ENCODE peak calls at places on chromosome 18, in five cellular contexts. One of them, this sample, is unnamed.

GRCh38 chr18:79903071-79903635 is 48.3 kb downstream of the SLC66A2 start:
- DNase-seq in Karpas-422: no peak
- DNase-seq in A549: no peak
- DNase-seq in breast epithelium: no peak
- DNase-seq in fibroblast of lung: no peak
- DNase-seq in this sample: no peak

GRCh38 chr18:72830109-72830508 is 37.7 kb downstream of the NETO1 start:
- DNase-seq in Karpas-422: peak; percentile 53
- DNase-seq in A549: no peak
- DNase-seq in breast epithelium: no peak
- DNase-seq in fibroblast of lung: no peak
- DNase-seq in this sample: peak; percentile 8

GRCh38 chr18:32010124-32010745 is 8.4 kb upstream of the RNF125 start:
- DNase-seq in Karpas-422: no peak
- DNase-seq in A549: no peak
- DNase-seq in breast epithelium: no peak
- DNase-seq in fibroblast of lung: no peak
- DNase-seq in this sample: no peak

GRCh38 chr18:46283268-46283667 is 179.1 kb downstream of the HAUS1 start:
- DNase-seq in Karpas-422: no peak
- DNase-seq in A549: no peak
- DNase-seq in breast epithelium: no peak
- DNase-seq in fibroblast of lung: no peak
- DNase-seq in this sample: no peak

GRCh38 chr18:48408727-48409590 is at the start of gene ZBTB7C:
- DNase-seq in Karpas-422: no peak
- DNase-seq in A549: no peak
- DNase-seq in breast epithelium: no peak
- DNase-seq in fibroblast of lung: no peak
- DNase-seq in this sample: no peak

GRCh38 chr18:2821695-2822094 is 25.1 kb upstream of the EMILIN2 start:
- DNase-seq in Karpas-422: no peak
- DNase-seq in A549: no peak
- DNase-seq in breast epithelium: no peak
- DNase-seq in fibroblast of lung: no peak
- DNase-seq in this sample: no peak

GRCh38 chr18:47767699-47768098 is 162.8 kb downstream of the SMAD2 start:
- DNase-seq in Karpas-422: peak; percentile 47
- DNase-seq in A549: no peak
- DNase-seq in breast epithelium: no peak
- DNase-seq in fibroblast of lung: no peak
- DNase-seq in this sample: no peak

GRCh38 chr18:56889621-56890020 is 238.5 kb downstream of the WDR7 start:
- DNase-seq in Karpas-422: no peak
- DNase-seq in A549: no peak
- DNase-seq in breast epithelium: no peak
- DNase-seq in fibroblast of lung: no peak
- DNase-seq in this sample: no peak

GRCh38 chr18:6884944-6885343 is 155.4 kb downstream of the ARHGAP28 start:
- DNase-seq in Karpas-422: no peak
- DNase-seq in A549: no peak
- DNase-seq in breast epithelium: no peak
- DNase-seq in fibroblast of lung: peak; percentile 62
- DNase-seq in this sample: no peak

GRCh38 chr18:22509423-22509822 is 91.7 kb upstream of the CTAGE1 start:
- DNase-seq in Karpas-422: no peak
- DNase-seq in A549: no peak
- DNase-seq in breast epithelium: no peak
- DNase-seq in fibroblast of lung: no peak
- DNase-seq in this sample: no peak

GRCh38 chr18:47754311-47755101 is 176.0 kb downstream of the SMAD2 start:
- DNase-seq in Karpas-422: peak; percentile 85
- DNase-seq in A549: peak; percentile 26
- DNase-seq in breast epithelium: no peak
- DNase-seq in fibroblast of lung: no peak
- DNase-seq in this sample: peak; percentile 55

GRCh38 chr18:53795610-53796009 is 428.9 kb downstream of the MBD2 start:
- DNase-seq in Karpas-422: no peak
- DNase-seq in A549: no peak
- DNase-seq in breast epithelium: no peak
- DNase-seq in fibroblast of lung: peak; percentile 0
- DNase-seq in this sample: no peak

GRCh38 chr18:12904012-12904516 is 20.0 kb upstream of the PTPN2 start:
- DNase-seq in Karpas-422: no peak
- DNase-seq in A549: no peak
- DNase-seq in breast epithelium: no peak
- DNase-seq in fibroblast of lung: peak; percentile 50
- DNase-seq in this sample: no peak

GRCh38 chr18:45958730-45959129 is 8.4 kb downstream of the EPG5 start:
- DNase-seq in Karpas-422: no peak
- DNase-seq in A549: no peak
- DNase-seq in breast epithelium: no peak
- DNase-seq in fibroblast of lung: no peak
- DNase-seq in this sample: no peak

GRCh38 chr18:47931707-47932103 is 1.2 kb upstream of the SMAD2 start:
- DNase-seq in Karpas-422: peak; percentile 86
- DNase-seq in A549: no peak
- DNase-seq in breast epithelium: peak; percentile 28
- DNase-seq in fibroblast of lung: peak; percentile 34
- DNase-seq in this sample: peak; percentile 62

GRCh38 chr18:22088029-22088428 is 81.4 kb upstream of the GATA6 start:
- DNase-seq in Karpas-422: no peak
- DNase-seq in A549: no peak
- DNase-seq in breast epithelium: peak; percentile 28
- DNase-seq in fibroblast of lung: no peak
- DNase-seq in this sample: no peak

GRCh38 chr18:27609221-27609620 is 424.1 kb upstream of the CHST9 start:
- DNase-seq in Karpas-422: no peak
- DNase-seq in A549: no peak
- DNase-seq in breast epithelium: no peak
- DNase-seq in fibroblast of lung: no peak
- DNase-seq in this sample: no peak

GRCh38 chr18:31579375-31579774 is 12.3 kb upstream of the TTR start:
- DNase-seq in Karpas-422: no peak
- DNase-seq in A549: no peak
- DNase-seq in breast epithelium: no peak
- DNase-seq in fibroblast of lung: no peak
- DNase-seq in this sample: no peak

GRCh38 chr18:61957801-61958516 is 65.2 kb upstream of the RNF152 start:
- DNase-seq in Karpas-422: no peak
- DNase-seq in A549: no peak
- DNase-seq in breast epithelium: no peak
- DNase-seq in fibroblast of lung: no peak
- DNase-seq in this sample: no peak

GRCh38 chr18:31498450-31499156 is 626 bp downstream of the DSG2 start:
- DNase-seq in Karpas-422: no peak
- DNase-seq in A549: no peak
- DNase-seq in breast epithelium: no peak
- DNase-seq in fibroblast of lung: no peak
- DNase-seq in this sample: peak; percentile 3

GRCh38 chr18:11310476-11311086 is 161.2 kb upstream of the PIEZO2 start:
- DNase-seq in Karpas-422: peak; percentile 81
- DNase-seq in A549: peak; percentile 13
- DNase-seq in breast epithelium: no peak
- DNase-seq in fibroblast of lung: peak; percentile 62
- DNase-seq in this sample: peak; percentile 66

GRCh38 chr18:75473316-75473715 is 45.8 kb upstream of the SMIM21 start:
- DNase-seq in Karpas-422: no peak
- DNase-seq in A549: no peak
- DNase-seq in breast epithelium: no peak
- DNase-seq in fibroblast of lung: no peak
- DNase-seq in this sample: peak; percentile 60

GRCh38 chr18:44911260-44911659 is 230.6 kb downstream of the SETBP1 start:
- DNase-seq in Karpas-422: no peak
- DNase-seq in A549: no peak
- DNase-seq in breast epithelium: no peak
- DNase-seq in fibroblast of lung: no peak
- DNase-seq in this sample: no peak

GRCh38 chr18:22674300-22674699 is 256.6 kb upstream of the CTAGE1 start:
- DNase-seq in Karpas-422: no peak
- DNase-seq in A549: peak; percentile 36
- DNase-seq in breast epithelium: no peak
- DNase-seq in fibroblast of lung: peak; percentile 88
- DNase-seq in this sample: no peak

GRCh38 chr18:11553098-11553940 is 56.1 kb upstream of the SLC35G4 start:
- DNase-seq in Karpas-422: peak; percentile 85
- DNase-seq in A549: peak; percentile 35
- DNase-seq in breast epithelium: no peak
- DNase-seq in fibroblast of lung: peak; percentile 68
- DNase-seq in this sample: peak; percentile 13

GRCh38 chr18:67410075-67410474 is 106.4 kb downstream of the DSEL start:
- DNase-seq in Karpas-422: no peak
- DNase-seq in A549: no peak
- DNase-seq in breast epithelium: no peak
- DNase-seq in fibroblast of lung: peak; percentile 21
- DNase-seq in this sample: no peak

GRCh38 chr18:74146756-74147155 is 878 bp downstream of the FBXO15 start:
- DNase-seq in Karpas-422: no peak
- DNase-seq in A549: no peak
- DNase-seq in breast epithelium: no peak
- DNase-seq in fibroblast of lung: peak; percentile 3
- DNase-seq in this sample: no peak

GRCh38 chr18:3982541-3982940 is 472.6 kb downstream of the DLGAP1 start:
- DNase-seq in Karpas-422: no peak
- DNase-seq in A549: no peak
- DNase-seq in breast epithelium: no peak
- DNase-seq in fibroblast of lung: peak; percentile 30
- DNase-seq in this sample: no peak

GRCh38 chr18:3983351-3983969 is 471.6 kb downstream of the DLGAP1 start:
- DNase-seq in Karpas-422: no peak
- DNase-seq in A549: peak; percentile 7
- DNase-seq in breast epithelium: no peak
- DNase-seq in fibroblast of lung: peak; percentile 81
- DNase-seq in this sample: no peak

GRCh38 chr18:3985664-3986063 is 469.4 kb downstream of the DLGAP1 start:
- DNase-seq in Karpas-422: no peak
- DNase-seq in A549: no peak
- DNase-seq in breast epithelium: no peak
- DNase-seq in fibroblast of lung: peak; percentile 92
- DNase-seq in this sample: no peak

GRCh38 chr18:3985030-3985429 is 470.1 kb downstream of the DLGAP1 start:
- DNase-seq in Karpas-422: no peak
- DNase-seq in A549: no peak
- DNase-seq in breast epithelium: no peak
- DNase-seq in fibroblast of lung: peak; percentile 34
- DNase-seq in this sample: no peak

GRCh38 chr18:3984163-3984757 is 470.8 kb downstream of the DLGAP1 start:
- DNase-seq in Karpas-422: no peak
- DNase-seq in A549: no peak
- DNase-seq in breast epithelium: no peak
- DNase-seq in fibroblast of lung: no peak
- DNase-seq in this sample: no peak
- H3K27ac ChIP-seq in Karpas-422: no peak overlapping the region
- H3K27ac ChIP-seq in A549: peak overlapping the region; percentile 87
- H3K27ac ChIP-seq in breast epithelium: no peak overlapping the region
- H3K27ac ChIP-seq in fibroblast of lung: peak overlapping the region; percentile 40
- H3K27ac ChIP-seq in this sample: no peak overlapping the region

GRCh38 chr18:35736696-35737095 is 155.2 kb downstream of the GALNT1 start:
- DNase-seq in Karpas-422: no peak
- DNase-seq in A549: no peak
- DNase-seq in breast epithelium: no peak
- DNase-seq in fibroblast of lung: no peak
- DNase-seq in this sample: no peak

GRCh38 chr18:35745814-35746213 is 164.3 kb downstream of the GALNT1 start:
- DNase-seq in Karpas-422: no peak
- DNase-seq in A549: no peak
- DNase-seq in breast epithelium: no peak
- DNase-seq in fibroblast of lung: no peak
- DNase-seq in this sample: no peak

GRCh38 chr18:35739778-35740177 is 158.2 kb downstream of the GALNT1 start:
- DNase-seq in Karpas-422: no peak
- DNase-seq in A549: no peak
- DNase-seq in breast epithelium: no peak
- DNase-seq in fibroblast of lung: no peak
- DNase-seq in this sample: no peak

GRCh38 chr18:35740616-35741015 is 159.1 kb downstream of the GALNT1 start:
- DNase-seq in Karpas-422: no peak
- DNase-seq in A549: no peak
- DNase-seq in breast epithelium: no peak
- DNase-seq in fibroblast of lung: no peak
- DNase-seq in this sample: no peak
- H3K4me3 ChIP-seq in Karpas-422: no peak overlapping the region
- H3K4me3 ChIP-seq in A549: no peak overlapping the region
- H3K4me3 ChIP-seq in breast epithelium: no peak overlapping the region
- H3K4me3 ChIP-seq in fibroblast of lung: no peak overlapping the region
- H3K4me3 ChIP-seq in this sample: no peak overlapping the region

GRCh38 chr18:63216497-63216896 is 103.1 kb downstream of the BCL2 start:
- DNase-seq in Karpas-422: no peak
- DNase-seq in A549: no peak
- DNase-seq in breast epithelium: no peak
- DNase-seq in fibroblast of lung: no peak
- DNase-seq in this sample: no peak
- H3K27ac ChIP-seq in Karpas-422: peak overlapping the region; percentile 48
- H3K27ac ChIP-seq in A549: no peak overlapping the region
- H3K27ac ChIP-seq in breast epithelium: peak overlapping the region; percentile 29
- H3K27ac ChIP-seq in fibroblast of lung: no peak overlapping the region
- H3K27ac ChIP-seq in this sample: no peak overlapping the region

GRCh38 chr18:77098554-77099174 is 33.9 kb downstream of the MBP start:
- DNase-seq in Karpas-422: no peak
- DNase-seq in A549: no peak
- DNase-seq in breast epithelium: no peak
- DNase-seq in fibroblast of lung: peak; percentile 33
- DNase-seq in this sample: no peak

GRCh38 chr18:77096031-77096371 is 36.6 kb downstream of the MBP start:
- DNase-seq in Karpas-422: no peak
- DNase-seq in A549: no peak
- DNase-seq in breast epithelium: no peak
- DNase-seq in fibroblast of lung: no peak
- DNase-seq in this sample: no peak

GRCh38 chr18:77095356-77096030 is 37.1 kb downstream of the MBP start:
- DNase-seq in Karpas-422: no peak
- DNase-seq in A549: no peak
- DNase-seq in breast epithelium: no peak
- DNase-seq in fibroblast of lung: peak; percentile 44
- DNase-seq in this sample: no peak

GRCh38 chr18:77098033-77098432 is 34.5 kb downstream of the MBP start:
- DNase-seq in Karpas-422: peak; percentile 58
- DNase-seq in A549: no peak
- DNase-seq in breast epithelium: no peak
- DNase-seq in fibroblast of lung: peak; percentile 87
- DNase-seq in this sample: no peak

GRCh38 chr18:77096936-77097886 is 35.4 kb downstream of the MBP start:
- DNase-seq in Karpas-422: no peak
- DNase-seq in A549: no peak
- DNase-seq in breast epithelium: no peak
- DNase-seq in fibroblast of lung: no peak
- DNase-seq in this sample: no peak
- H3K4me3 ChIP-seq in Karpas-422: no peak overlapping the region
- H3K4me3 ChIP-seq in A549: no peak overlapping the region
- H3K4me3 ChIP-seq in breast epithelium: no peak overlapping the region
- H3K4me3 ChIP-seq in fibroblast of lung: no peak overlapping the region
- H3K4me3 ChIP-seq in this sample: no peak overlapping the region

GRCh38 chr18:23718731-23719130 is 29.5 kb downstream of the LAMA3 start:
- DNase-seq in Karpas-422: no peak
- DNase-seq in A549: no peak
- DNase-seq in breast epithelium: no peak
- DNase-seq in fibroblast of lung: no peak
- DNase-seq in this sample: peak; percentile 51
- H3K27ac ChIP-seq in Karpas-422: no peak overlapping the region
- H3K27ac ChIP-seq in A549: peak overlapping the region; percentile 73
- H3K27ac ChIP-seq in breast epithelium: peak overlapping the region; percentile 10
- H3K27ac ChIP-seq in fibroblast of lung: peak overlapping the region; percentile 79
- H3K27ac ChIP-seq in this sample: peak overlapping the region; percentile 57

GRCh38 chr18:55199291-55199963 is 240.2 kb upstream of the CCDC68 start:
- DNase-seq in Karpas-422: no peak
- DNase-seq in A549: no peak
- DNase-seq in breast epithelium: no peak
- DNase-seq in fibroblast of lung: no peak
- DNase-seq in this sample: no peak
- H3K4me3 ChIP-seq in Karpas-422: no peak overlapping the region
- H3K4me3 ChIP-seq in A549: no peak overlapping the region
- H3K4me3 ChIP-seq in breast epithelium: no peak overlapping the region
- H3K4me3 ChIP-seq in fibroblast of lung: no peak overlapping the region
- H3K4me3 ChIP-seq in this sample: no peak overlapping the region

This sample was measured in SJCRH30.